ENCODE peak calls at places on chromosomes 5 and 9, in four cellular contexts. I, V, K and Y are unnamed samples.

GRCh38 chr9:136975624-136976023 is 1.7 kb upstream of the PTGDS start:
- DNase-seq in I (no peak), V (no peak), K (no peak), Y (no peak)

GRCh38 chr5:67879619-67880357 is 335.8 kb upstream of the PIK3R1 start:
- DNase-seq in I (peak), V (peak), K (no peak), Y (no peak)

GRCh38 chr5:57749396-57749795 is 266.8 kb upstream of the ACTBL2 start:
- DNase-seq in I (no peak), V (peak), K (no peak), Y (no peak)

GRCh38 chr9:86176468-86176867 is 77.1 kb upstream of the GOLM1 start:
- DNase-seq in I (no peak), V (no peak), K (no peak), Y (no peak)

GRCh38 chr9:90523953-90524352 is 118.7 kb downstream of the DIRAS2 start:
- DNase-seq in I (no peak), V (no peak), K (no peak), Y (no peak)

GRCh38 chr5:112643339-112643971 is 94.2 kb upstream of the APC start:
- DNase-seq in I (no peak), V (no peak), K (no peak), Y (no peak)

GRCh38 chr9:82418334-82418733 is 429.8 kb downstream of the SPATA31D1 start:
- DNase-seq in I (no peak), V (no peak), K (no peak), Y (peak)

GRCh38 chr5:33738967-33739366 is 152.8 kb downstream of the ADAMTS12 start:
- DNase-seq in I (no peak), V (no peak), K (no peak), Y (peak)

GRCh38 chr5:71586052-71586940 is 844 bp upstream of the MCCC2 start:
- DNase-seq in I (no peak), V (peak), K (no peak), Y (no peak)

GRCh38 chr5:154313360-154314017 is 123.0 kb downstream of the GALNT10 start:
- DNase-seq in I (no peak), V (no peak), K (no peak), Y (no peak)

GRCh38 chr5:125232779-125233230 is 486.4 kb upstream of the ZNF608 start:
- DNase-seq in I (no peak), V (peak), K (no peak), Y (no peak)

GRCh38 chr9:131290039-131290766 is 680 bp downstream of the PLPP7 start:
- DNase-seq in I (no peak), V (no peak), K (no peak), Y (no peak)
- H3K4me3 ChIP-seq in I (no peak), V (peak), K (peak), Y (no peak)

DNA sequence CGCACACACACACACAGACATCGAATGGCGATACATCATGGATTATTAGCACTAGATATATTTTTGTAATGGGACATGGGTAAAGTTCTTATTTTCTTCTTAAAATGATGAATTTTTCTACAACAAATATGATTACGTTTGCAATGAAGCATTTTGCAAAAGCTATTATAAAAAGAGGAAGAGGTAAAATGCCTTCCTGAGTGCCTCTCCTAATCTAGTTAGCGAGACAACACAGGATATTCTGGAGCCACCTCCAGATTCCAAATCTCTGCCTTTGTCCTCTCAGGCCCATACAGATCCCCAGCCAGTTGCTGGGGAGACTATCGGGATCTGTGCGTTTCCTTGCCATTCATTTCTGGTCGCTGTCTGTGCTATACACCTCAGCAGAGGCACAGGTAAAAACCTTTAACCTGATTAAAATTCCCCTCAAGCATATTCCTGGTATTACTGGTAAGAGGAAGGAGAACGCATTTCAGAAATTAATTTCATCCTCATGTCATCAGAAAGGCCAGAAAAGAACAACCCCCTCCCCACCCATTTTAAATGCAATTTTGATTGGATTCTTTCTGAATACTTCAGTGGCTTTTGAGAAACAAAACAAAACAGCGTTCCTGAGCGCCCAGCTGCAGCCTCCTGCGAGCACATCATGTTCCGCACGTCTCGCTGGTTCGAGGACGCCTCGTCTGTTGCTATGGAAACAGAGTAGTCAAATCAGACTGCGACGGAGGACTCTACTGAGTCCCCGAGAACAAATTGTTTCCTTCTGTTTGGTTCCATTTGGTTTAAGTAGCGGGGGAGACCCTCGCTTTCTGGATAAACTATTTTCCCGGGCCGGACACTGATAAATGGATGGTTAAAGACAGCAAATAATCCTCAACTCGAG is 69.3 kb downstream of the SLC28A3 start:
- DNase-seq in I (peak), V (peak), K (no peak), Y (no peak)
- H3K4me3 ChIP-seq in I (no peak), V (peak), K (peak), Y (no peak)

GRCh38 chr9:132142883-132143282 is 19.0 kb upstream of the NTNG2 start:
- DNase-seq in I (no peak), V (no peak), K (no peak), Y (no peak)

GRCh38 chr9:132141948-132142594 is 19.8 kb upstream of the NTNG2 start:
- DNase-seq in I (peak), V (no peak), K (peak), Y (no peak)

GRCh38 chr9:132143359-132143758 is 18.5 kb upstream of the NTNG2 start:
- DNase-seq in I (no peak), V (no peak), K (no peak), Y (no peak)

GRCh38 chr9:132144708-132145365 is 17.0 kb upstream of the NTNG2 start:
- DNase-seq in I (peak), V (no peak), K (no peak), Y (no peak)

DNA sequence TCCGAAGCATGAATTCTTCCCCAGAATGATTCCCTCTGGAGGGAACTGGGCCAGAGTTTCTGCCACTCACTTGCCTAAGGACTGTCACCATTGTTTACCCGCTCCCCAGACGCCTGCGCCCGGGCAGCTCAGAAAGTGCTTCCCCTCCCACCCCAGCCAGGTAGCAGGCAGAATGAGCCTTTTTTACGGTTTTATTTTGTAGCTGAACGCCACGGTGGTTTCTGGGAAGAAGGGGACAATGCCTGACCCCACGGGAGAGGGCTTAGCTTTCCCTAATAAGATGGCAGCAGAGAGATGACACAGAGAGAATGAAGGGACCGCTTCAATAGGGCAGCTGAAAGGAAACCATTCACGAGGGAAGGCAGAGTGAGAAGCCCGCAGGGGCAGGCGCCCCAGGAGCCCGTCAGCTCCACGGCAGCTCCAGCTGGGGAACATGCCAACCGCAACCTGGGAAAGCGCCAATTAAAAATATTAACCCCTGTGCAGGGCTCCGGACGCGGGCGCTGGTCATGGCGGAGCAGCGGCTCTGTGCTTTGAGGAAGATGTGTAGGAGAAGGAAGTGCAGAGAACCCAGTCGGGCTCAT is 20.4 kb upstream of the NTNG2 start:
- DNase-seq in I (peak), V (peak), K (no peak), Y (no peak)
- H3K4me3 ChIP-seq in I (no peak), V (peak), K (no peak), Y (no peak)

DNA sequence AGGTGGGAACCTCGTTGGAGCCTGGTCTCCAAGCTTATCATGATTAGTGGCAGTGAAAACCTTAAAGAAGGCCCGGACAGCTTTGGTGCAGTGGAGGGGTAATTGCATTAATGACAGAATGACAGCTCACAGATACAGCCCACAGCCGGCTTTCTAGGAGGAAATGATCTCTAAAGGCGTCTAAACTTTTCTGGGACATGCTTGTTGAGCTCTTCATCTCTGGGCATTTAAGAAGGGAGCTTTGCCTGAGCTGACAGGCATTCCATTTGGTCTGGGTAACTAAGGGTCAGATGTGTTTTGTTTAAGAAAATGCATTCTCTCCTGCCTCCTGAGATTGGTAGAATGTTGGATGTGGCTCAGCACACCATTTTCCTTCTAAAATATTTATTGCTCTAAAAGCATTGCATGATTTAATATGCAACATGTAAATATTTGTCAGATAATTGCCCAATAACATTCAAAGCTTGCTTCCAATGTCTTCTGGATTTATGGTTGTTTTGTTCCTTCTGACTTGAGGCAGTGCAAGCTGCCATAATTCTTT is 4.0 kb downstream of the ANKRD33B start:
- DNase-seq in I (peak), V (peak), K (no peak), Y (no peak)
- H3K4me3 ChIP-seq in I (no peak), V (peak), K (no peak), Y (no peak)

GRCh38 chr5:11234501-11234911 is 473.5 kb upstream of the DAP start:
- DNase-seq in I (no peak), V (no peak), K (no peak), Y (no peak)

GRCh38 chr5:11240293-11241190 is 479.5 kb upstream of the DAP start:
- DNase-seq in I (no peak), V (no peak), K (no peak), Y (no peak)

GRCh38 chr5:11239261-11239660 is 478.2 kb upstream of the DAP start:
- DNase-seq in I (no peak), V (no peak), K (no peak), Y (no peak)
- H3K4me3 ChIP-seq in I (no peak), V (no peak), K (no peak), Y (no peak)

GRCh38 chr5:139068060-139068459 is 130.1 kb downstream of the SIL1 start:
- DNase-seq in I (no peak), V (no peak), K (no peak), Y (no peak)
- H3K4me3 ChIP-seq in I (no peak), V (no peak), K (no peak), Y (no peak)